ENCODE peak calls at places on chromosomes 7 and 10, in six cellular contexts. W, M, K, R, A and U are unnamed samples.

GRCh38 chr10:119235381-119235780 is 28.0 kb downstream of the GRK5 start:
- DNase-seq in W (no peak), M (no peak), K (no peak), R (no peak), A (peak; percentile 62), U (no peak)

GRCh38 chr7:46026741-46027140 is 105.7 kb upstream of the IGFBP3 start:
- DNase-seq in W (no peak), M (no peak), K (no peak), R (no peak), A (no peak), U (no peak)

GRCh38 chr10:90227259-90227658 is 525.9 kb downstream of the KIF20B start:
- DNase-seq in W (no peak), M (no peak), K (no peak), R (no peak), A (peak; percentile 88), U (no peak)

GRCh38 chr7:41696323-41696916 is 6.5 kb downstream of the INHBA start:
- DNase-seq in W (peak; percentile 58), M (peak; percentile 88), K (peak; percentile 84), R (peak; percentile 52), A (peak; percentile 94), U (peak; percentile 45)

GRCh38 chr7:11592699-11593098 is 239.3 kb downstream of the THSD7A start:
- DNase-seq in W (no peak), M (no peak), K (no peak), R (no peak), A (peak; percentile 58), U (no peak)

GRCh38 chr10:22679608-22680007 is 34.8 kb downstream of the PIP4K2A start:
- DNase-seq in W (no peak), M (no peak), K (no peak), R (no peak), A (peak; percentile 81), U (no peak)

GRCh38 chr7:68078311-68078710 is 1081.7 kb downstream of the TYW1 start:
- DNase-seq in W (no peak), M (no peak), K (no peak), R (no peak), A (no peak), U (no peak)

GRCh38 chr10:13136651-13137050 is 24.7 kb upstream of the MCM10 start:
- DNase-seq in W (no peak), M (no peak), K (no peak), R (no peak), A (no peak), U (no peak)

GRCh38 chr7:43721193-43721806 is 8.0 kb downstream of the COA1 start:
- DNase-seq in W (peak; percentile 23), M (no peak), K (no peak), R (no peak), A (peak; percentile 65), U (peak; percentile 39)

GRCh38 chr7:111927383-111928019 is 278.7 kb downstream of the DOCK4 start:
- DNase-seq in W (no peak), M (no peak), K (no peak), R (no peak), A (no peak), U (no peak)

GRCh38 chr10:119211176-119211575 is 3.8 kb downstream of the GRK5 start:
- DNase-seq in W (no peak), M (no peak), K (no peak), R (no peak), A (peak; percentile 77), U (no peak)

GRCh38 chr7:96870934-96871333 is 134.4 kb upstream of the DLX6 start:
- DNase-seq in W (no peak), M (no peak), K (no peak), R (no peak), A (no peak), U (no peak)

GRCh38 chr10:35752469-35753450 is 110.7 kb upstream of the FZD8 start:
- DNase-seq in W (no peak), M (no peak), K (no peak), R (no peak), A (no peak), U (no peak)

GRCh38 chr7:94212160-94212559 is 182.5 kb upstream of the COL1A2 start:
- DNase-seq in W (no peak), M (no peak), K (no peak), R (no peak), A (no peak), U (no peak)

GRCh38 chr10:88793747-88794299 is 8.7 kb upstream of the LIPM start:
- DNase-seq in W (no peak), M (no peak), K (no peak), R (no peak), A (no peak), U (no peak)

GRCh38 chr10:52740913-52741675 is 31.5 kb downstream of the MBL2 start:
- DNase-seq in W (peak; percentile 44), M (peak; percentile 94), K (peak; percentile 90), R (peak; percentile 42), A (peak; percentile 52), U (peak; percentile 66)

GRCh38 chr7:118305686-118306085 is 81.2 kb downstream of the ANKRD7 start:
- DNase-seq in W (no peak), M (no peak), K (no peak), R (no peak), A (no peak), U (no peak)

GRCh38 chr10:127021771-127022170 is 116.5 kb downstream of the DOCK1 start:
- DNase-seq in W (no peak), M (no peak), K (no peak), R (no peak), A (no peak), U (no peak)

GRCh38 chr10:72893136-72893798 is at the start of gene OIT3:
- DNase-seq in W (no peak), M (no peak), K (no peak), R (no peak), A (peak; percentile 13), U (no peak)

GRCh38 chr10:44478040-44478439 is 93.1 kb upstream of the CXCL12 start:
- DNase-seq in W (no peak), M (no peak), K (no peak), R (peak; percentile 63), A (no peak), U (no peak)

GRCh38 chr7:97004931-97005763 is at the start of gene DLX6:
- DNase-seq in W (peak; percentile 89), M (peak; percentile 94), K (peak; percentile 90), R (no peak), A (no peak), U (peak; percentile 93)

GRCh38 chr10:117551322-117552155 is 9.0 kb downstream of the EMX2 start:
- DNase-seq in W (no peak), M (no peak), K (no peak), R (no peak), A (no peak), U (no peak)
- TF ChIP-seq JUN in W (no peak), M (no peak), K (no peak), R (no peak), A (no peak), U (no peak)

GRCh38 chr7:157339777-157340677 is 3.2 kb downstream of the DNAJB6 start:
- DNase-seq in W (peak; percentile 75), M (peak; percentile 78), K (peak; percentile 68), R (peak; percentile 83), A (peak; percentile 71), U (peak; percentile 60)
- TF ChIP-seq JUN in W (no peak), M (no peak), K (no peak), R (peak; percentile 33), A (no peak), U (no peak)

GRCh38 chr10:6399241-6399701 is 180.8 kb downstream of the PRKCQ start:
- DNase-seq in W (peak; percentile 30), M (no peak), K (no peak), R (no peak), A (no peak), U (no peak)
- TF ChIP-seq JUN in W (no peak), M (no peak), K (no peak), R (no peak), A (no peak), U (no peak)

GRCh38 chr7:641269-641671 is 85.2 kb upstream of the DNAAF5 start:
- DNase-seq in W (no peak), M (no peak), K (no peak), R (peak; percentile 53), A (no peak), U (no peak)

GRCh38 chr7:641966-642365 is 84.5 kb upstream of the DNAAF5 start:
- DNase-seq in W (no peak), M (no peak), K (no peak), R (no peak), A (no peak), U (no peak)

GRCh38 chr7:644381-645305 is 81.9 kb upstream of the DNAAF5 start:
- DNase-seq in W (no peak), M (no peak), K (no peak), R (no peak), A (no peak), U (no peak)

GRCh38 chr7:646951-647350 is 79.5 kb upstream of the DNAAF5 start:
- DNase-seq in W (no peak), M (no peak), K (no peak), R (no peak), A (no peak), U (no peak)

GRCh38 chr7:645606-646005 is 80.9 kb upstream of the DNAAF5 start:
- DNase-seq in W (no peak), M (no peak), K (no peak), R (no peak), A (no peak), U (no peak)
- TF ChIP-seq JUN in W (no peak), M (no peak), K (no peak), R (no peak), A (no peak), U (no peak)